ENCODE peak calls at places on chromosomes 1 and 21, in seven cellular contexts. T is H9, D is IMR-90, J is neuronal stem cell, W is mesendoderm, P is mesenchymal stem cell, Q is H1. H is an unnamed sample.

GRCh38 chr1:58755468-58755872 is 28.4 kb downstream of the JUN start:
- DNase-seq in Q (no peak), D (peak), W (peak), P (peak), J (no peak), T (no peak), H (peak)

GRCh38 chr1:89358287-89358893 is 5.5 kb upstream of the GBP6 start:
- DNase-seq in W (peak), D (peak), Q (peak), J (peak), P (peak), T (peak), H (peak)

GRCh38 chr1:214857716-214858115 is 224.8 kb upstream of the KCNK2 start:
- DNase-seq in Q (no peak), T (no peak), P (peak), W (no peak), J (no peak), D (no peak), H (no peak)

GRCh38 chr1:86218859-86219258 is 62.3 kb upstream of the COL24A1 start:
- DNase-seq in J (no peak), P (no peak), T (no peak), W (no peak), D (no peak), Q (no peak), H (no peak)

GRCh38 chr21:27839512-27840115 is 872.7 kb upstream of the ADAMTS5 start:
- DNase-seq in P (no peak), T (no peak), J (no peak), Q (no peak), W (no peak), D (no peak), H (no peak)

GRCh38 chr1:28510350-28511223 is 4.7 kb downstream of the RCC1 start:
- DNase-seq in W (peak), J (no peak), D (peak), T (peak), Q (no peak), P (peak), H (peak)

GRCh38 chr1:213569816-213570150 is 418.0 kb upstream of the PROX1 start:
- DNase-seq in W (no peak), J (no peak), Q (no peak), D (no peak), T (no peak), P (no peak), H (no peak)

GRCh38 chr21:16587141-16587570 is 857.4 kb downstream of the USP25 start:
- DNase-seq in J (no peak), W (peak), Q (no peak), T (peak), D (peak), P (no peak), H (peak)

GRCh38 chr1:47688161-47688560 is 250.3 kb downstream of the FOXD2 start:
- DNase-seq in P (no peak), W (no peak), T (peak), Q (no peak), D (no peak), J (no peak), H (no peak)

GRCh38 chr1:21594935-21595897 is 73.9 kb downstream of the RAP1GAP start:
- DNase-seq in D (peak), P (peak), W (peak), T (peak), J (peak), Q (no peak), H (peak)

GRCh38 chr1:31531177-31532000 is 44.9 kb upstream of the TINAGL1 start:
- DNase-seq in W (peak), D (peak), T (no peak), P (peak), Q (no peak), J (no peak), H (peak)

GRCh38 chr1:106846656-106847055 is 209.8 kb upstream of the PRMT6 start:
- DNase-seq in T (no peak), W (no peak), J (no peak), D (no peak), Q (no peak), P (no peak), H (no peak)

GRCh38 chr1:230068952-230069684 is 2.1 kb downstream of the GALNT2 start:
- DNase-seq in T (no peak), Q (no peak), J (no peak), W (peak), P (peak), D (no peak), H (no peak)

GRCh38 chr21:42062543-42063022 is 8.5 kb upstream of the UMODL1 start:
- DNase-seq in J (no peak), P (no peak), Q (no peak), T (no peak), D (no peak), W (no peak), H (no peak)

GRCh38 chr1:21378705-21379494 is 61.0 kb upstream of the NBPF3 start:
- DNase-seq in Q (no peak), T (no peak), W (no peak), D (no peak), P (no peak), J (no peak), H (no peak)

GRCh38 chr1:6052543-6053205 is 7.0 kb downstream of the KCNAB2 start:
- DNase-seq in P (peak), T (peak), J (peak), W (peak), Q (peak), D (peak), H (peak)

GRCh38 chr1:53249706-53250105 is 11.4 kb upstream of the MAGOH start:
- DNase-seq in P (peak), W (no peak), Q (no peak), D (no peak), J (no peak), T (no peak), H (no peak)

GRCh38 chr1:206705187-206705586 is 20.5 kb downstream of the MAPKAPK2 start:
- DNase-seq in P (peak), J (peak), T (no peak), W (no peak), Q (no peak), D (peak), H (no peak)

GRCh38 chr1:6683434-6683833 is 18.2 kb downstream of the DNAJC11 start:
- DNase-seq in J (no peak), Q (no peak), P (no peak), T (no peak), W (no peak), D (no peak), H (no peak)

GRCh38 chr1:146032613-146033219 is 11.2 kb upstream of the HJV start:
- DNase-seq in Q (no peak), P (peak), T (no peak), D (peak), J (no peak), W (peak), H (peak)

GRCh38 chr1:89254658-89255287 is 17.9 kb downstream of the GBP5 start:
- DNase-seq in D (no peak), Q (no peak), P (no peak), T (no peak), W (no peak), J (no peak), H (no peak)

DNA sequence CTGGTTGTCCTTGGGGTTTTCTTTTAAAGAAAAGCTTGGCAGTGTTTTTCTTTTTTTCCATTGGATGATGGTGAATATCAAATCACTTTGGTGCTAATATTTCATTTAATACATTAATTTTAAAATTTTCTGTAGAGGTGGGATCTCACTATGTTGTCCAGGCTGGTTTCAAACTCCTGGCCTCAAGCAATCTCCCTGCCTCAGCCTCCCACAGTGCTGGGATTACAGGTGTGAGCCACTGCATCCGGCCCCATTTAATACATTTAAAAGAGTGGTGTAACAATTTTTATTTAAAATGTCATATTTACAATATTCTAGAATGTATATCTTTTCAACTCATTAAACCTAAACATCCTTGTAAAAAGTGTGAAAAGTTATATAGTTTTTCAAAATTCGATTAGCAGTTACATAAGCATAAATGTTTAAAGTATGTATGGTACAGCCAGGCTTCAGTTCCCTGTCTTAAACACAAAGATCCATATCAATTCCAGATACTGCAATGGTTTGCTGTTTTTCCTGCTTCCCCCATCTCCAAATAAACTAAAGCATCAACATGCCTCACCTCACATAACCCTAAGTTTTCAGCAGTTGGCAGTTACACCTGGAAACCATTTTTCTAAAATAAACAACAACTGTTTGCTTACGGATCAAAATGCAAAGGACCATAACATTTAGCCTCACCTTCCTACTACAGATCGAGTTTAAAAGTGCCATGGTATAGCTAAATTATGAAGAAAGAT is 8.9 kb upstream of the LGALS8 start:
- DNase-seq in Q (no peak), T (no peak), J (no peak), W (no peak), P (no peak), D (no peak), H (no peak)
- H4K8ac ChIP-seq in Q (no peak), T (no peak), J (no peak), W (no peak), P (no peak), D (no peak), H (no peak)

GRCh38 chr1:200916152-200916551 is 21.5 kb downstream of the INAVA start:
- DNase-seq in Q (peak), D (no peak), W (peak), J (no peak), P (no peak), T (peak), H (no peak)

GRCh38 chr1:200918006-200918405 is 23.3 kb downstream of the INAVA start:
- DNase-seq in D (no peak), W (no peak), P (no peak), J (no peak), T (no peak), Q (no peak), H (peak)

GRCh38 chr1:200919386-200919785 is 24.7 kb downstream of the INAVA start:
- DNase-seq in T (no peak), Q (no peak), W (no peak), J (no peak), P (no peak), D (no peak), H (no peak)

GRCh38 chr1:200917291-200917817 is 22.7 kb downstream of the INAVA start:
- DNase-seq in T (no peak), D (no peak), J (no peak), P (no peak), W (no peak), Q (no peak), H (no peak)

GRCh38 chr1:200916681-200917080 is 22.0 kb downstream of the INAVA start:
- DNase-seq in J (no peak), P (no peak), Q (no peak), W (no peak), D (no peak), T (no peak), H (no peak)
- H2BK5ac ChIP-seq in J (no peak), P (no peak), Q (no peak), W (no peak), D (no peak), T (no peak), H (no peak)

DNA sequence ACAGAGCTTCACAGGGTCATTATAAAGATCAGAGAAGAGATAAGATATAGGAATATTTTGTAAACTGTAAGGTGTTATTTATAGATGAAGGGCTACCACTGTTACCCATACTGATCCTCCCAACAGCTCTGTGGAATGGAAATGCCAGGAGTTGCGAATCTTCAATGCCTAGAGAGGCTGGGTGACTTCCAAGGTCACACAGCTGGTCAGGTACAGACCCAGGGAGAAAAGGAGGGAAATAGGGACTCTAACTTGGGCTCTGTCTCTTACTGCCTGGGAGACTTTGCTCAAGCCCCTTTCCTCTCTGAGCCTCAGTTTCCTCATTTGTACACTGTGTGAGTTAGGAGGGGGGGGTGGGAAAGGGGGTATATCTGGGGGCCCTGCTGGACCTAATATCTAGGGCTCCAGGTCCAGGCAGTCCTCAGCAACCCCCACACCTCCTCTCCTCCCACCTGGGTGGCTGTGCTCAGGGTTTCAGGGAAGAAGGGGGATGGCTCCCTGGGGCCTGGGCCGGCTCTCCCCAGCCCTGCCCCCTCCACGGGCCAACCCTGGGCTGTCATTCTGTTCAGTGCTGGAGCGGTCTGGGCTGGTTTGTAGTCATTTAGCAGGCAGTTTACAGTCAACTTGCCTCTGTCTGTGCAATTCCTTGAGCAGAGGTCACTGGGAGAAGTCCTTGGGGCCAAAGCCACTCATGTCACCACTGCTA is 1.5 kb downstream of the BSND start:
- DNase-seq in D (no peak), Q (no peak), T (no peak), J (no peak), W (no peak), P (no peak), H (no peak)
- H3K18ac ChIP-seq in D (no peak), Q (no peak), T (no peak), J (no peak), W (no peak), P (no peak), H (no peak)

GRCh38 chr1:117650840-117651568 is 45.2 kb downstream of the TENT5C start:
- DNase-seq in W (no peak), P (no peak), J (no peak), D (no peak), Q (no peak), T (no peak), H (no peak)

GRCh38 chr1:117653732-117654484 is 48.1 kb downstream of the TENT5C start:
- DNase-seq in P (no peak), Q (no peak), J (no peak), W (no peak), T (no peak), D (no peak), H (no peak)

GRCh38 chr1:117652421-117652820 is 46.6 kb downstream of the TENT5C start:
- DNase-seq in J (no peak), D (peak), Q (no peak), P (peak), T (no peak), W (no peak), H (no peak)

GRCh38 chr1:117653195-117653594 is 47.3 kb downstream of the TENT5C start:
- DNase-seq in Q (no peak), W (no peak), D (no peak), J (no peak), P (no peak), T (no peak), H (no peak)

GRCh38 chr1:117651616-117652015 is 45.8 kb downstream of the TENT5C start:
- DNase-seq in Q (no peak), W (no peak), J (no peak), P (no peak), T (no peak), D (no peak), H (no peak)
- H4K8ac ChIP-seq in Q (no peak), W (no peak), J (no peak), P (no peak), T (no peak), D (no peak), H (no peak)

GRCh38 chr1:119385650-119386049 is 17.1 kb downstream of the HAO2 start:
- DNase-seq in Q (no peak), T (no peak), J (no peak), P (no peak), W (no peak), D (no peak), H (no peak)

GRCh38 chr1:119387858-119388257 is 19.3 kb downstream of the HAO2 start:
- DNase-seq in Q (no peak), T (peak), P (no peak), D (no peak), J (no peak), W (peak), H (no peak)

GRCh38 chr1:119388450-119388849 is 19.9 kb downstream of the HAO2 start:
- DNase-seq in W (no peak), P (no peak), Q (no peak), J (no peak), T (no peak), D (no peak), H (no peak)

GRCh38 chr1:119394085-119394484 is 20.9 kb upstream of the HSD3B2 start:
- DNase-seq in P (no peak), W (no peak), T (no peak), Q (no peak), J (no peak), D (no peak), H (no peak)

DNA sequence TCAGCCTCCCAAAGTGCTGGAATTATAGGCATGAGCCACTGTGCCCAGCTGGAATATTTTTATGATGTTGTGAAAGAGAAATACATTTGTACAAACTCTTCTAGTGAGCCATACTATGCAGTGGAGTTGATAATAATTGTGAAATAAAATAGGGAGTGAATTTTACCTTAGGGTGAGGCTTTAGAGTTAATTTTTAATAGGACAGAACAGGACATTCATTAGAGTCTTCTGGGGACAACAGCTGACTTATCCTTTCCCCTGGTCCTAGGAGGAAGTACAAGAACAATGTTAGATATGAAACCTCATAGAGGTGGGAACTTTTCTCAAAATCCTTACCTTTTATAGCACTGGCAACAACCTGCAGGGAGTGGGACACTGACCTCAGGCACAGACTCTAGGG is 21.9 kb downstream of the HAO2 start:
- DNase-seq in Q (no peak), T (no peak), J (no peak), P (no peak), W (no peak), D (no peak), H (no peak)
- H2BK5ac ChIP-seq in Q (no peak), T (no peak), J (no peak), P (no peak), W (no peak), D (no peak), H (no peak)

DNA sequence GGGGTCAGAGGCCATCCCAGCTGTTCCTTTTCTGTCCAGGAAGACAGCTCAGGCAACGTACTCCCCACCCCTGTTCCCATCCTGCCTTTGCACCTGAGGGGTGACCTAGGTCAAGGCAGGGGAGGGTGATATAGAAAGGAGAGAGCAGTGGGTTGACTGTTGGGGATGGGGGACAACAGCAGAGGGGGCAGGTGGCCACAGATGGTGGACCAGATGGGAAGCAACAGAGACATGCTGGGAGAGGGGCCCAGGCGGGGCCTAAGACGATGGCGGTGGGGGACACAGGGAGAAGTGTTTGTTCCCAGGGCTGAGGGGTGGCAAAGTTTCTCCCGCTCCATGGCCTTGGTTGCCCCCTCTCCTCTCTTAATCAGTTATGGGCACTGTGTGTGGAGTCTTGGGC is 6.3 kb downstream of the CELSR2 start:
- DNase-seq in W (no peak), J (no peak), T (no peak), D (no peak), Q (no peak), P (no peak), H (no peak)
- H3K18ac ChIP-seq in W (no peak), J (peak), T (no peak), D (no peak), Q (peak), P (no peak), H (peak)

GRCh38 chr1:196567238-196567637 is 41.0 kb downstream of the KCNT2 start:
- DNase-seq in Q (no peak), D (no peak), P (no peak), T (no peak), W (no peak), J (no peak), H (no peak)
- H4K8ac ChIP-seq in Q (no peak), D (no peak), P (no peak), T (no peak), W (no peak), J (no peak), H (no peak)

DNA sequence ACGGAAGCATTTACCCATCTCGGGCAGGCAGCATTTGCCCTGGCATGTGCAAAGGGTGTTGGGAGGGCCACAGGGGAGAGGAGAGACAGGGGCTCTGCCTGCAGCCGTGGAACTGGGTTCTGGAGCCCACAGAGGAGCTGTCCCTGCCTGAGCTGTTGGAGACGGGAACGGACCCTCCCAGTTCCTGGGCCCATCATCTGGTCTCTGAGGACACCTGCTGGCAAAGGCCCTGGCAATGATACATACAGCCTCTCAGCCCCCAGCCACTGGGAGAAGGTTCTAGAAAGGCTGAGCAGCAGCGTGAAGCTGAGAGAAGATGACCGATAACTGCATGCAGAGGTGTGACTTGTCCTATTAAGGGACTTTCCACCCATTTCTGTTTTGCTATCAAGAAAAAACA is 31.4 kb downstream of the FAAP20 start:
- DNase-seq in P (no peak), D (no peak), T (no peak), W (peak), Q (no peak), J (no peak), H (no peak)
- H2BK5ac ChIP-seq in P (no peak), D (no peak), T (no peak), W (no peak), Q (no peak), J (no peak), H (no peak)

DNA sequence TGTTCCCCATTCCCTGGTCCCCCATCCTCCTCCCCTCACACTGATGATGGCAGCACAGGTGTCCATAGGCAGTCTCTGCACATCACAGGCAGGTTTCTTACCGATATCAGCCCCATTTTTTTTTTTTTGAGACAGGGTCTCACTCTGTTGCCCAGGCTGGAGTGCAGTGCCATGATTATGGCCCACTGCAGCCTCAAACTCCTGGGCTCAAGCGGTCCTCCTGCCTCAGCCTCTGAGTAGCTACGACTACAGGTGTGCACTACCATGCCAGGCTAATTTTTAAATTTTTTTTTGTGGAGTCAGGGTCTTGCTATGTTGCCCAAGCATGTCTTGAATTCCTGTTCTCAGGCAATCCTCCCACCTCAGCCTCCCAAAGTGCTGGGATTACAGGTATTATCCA is 28.9 kb upstream of the SDHB start:
- DNase-seq in J (no peak), Q (no peak), P (no peak), D (no peak), W (no peak), T (no peak), H (no peak)
- H3K18ac ChIP-seq in J (no peak), Q (no peak), P (no peak), D (no peak), W (no peak), T (no peak), H (no peak)

H was measured in trophoblast cell.